ENCODE peak calls at places on chromosomes 7 and 10, in eight cellular contexts. One of them, this sample, is unnamed.

GRCh38 chr7:84274029-84274638 is 79.5 kb upstream of the SEMA3A start:
- DNase-seq in CD8-positive, alpha-beta memory T cell: no peak
- DNase-seq in mesothelial cell of epicardium: no peak
- DNase-seq in fibroblast of the conjunctiva: no peak
- DNase-seq in SK-N-SH: peak; percentile 29
- DNase-seq in cardiac fibroblast: peak; percentile 50
- DNase-seq in NCI-H748 treated with DMSO at 0.1 percent for 48 hours: no peak
- DNase-seq in suprapubic skin: no peak
- DNase-seq in this sample: no peak

GRCh38 chr10:83555264-83555663 is 584.0 kb upstream of the GHITM start:
- DNase-seq in CD8-positive, alpha-beta memory T cell: no peak
- DNase-seq in mesothelial cell of epicardium: no peak
- DNase-seq in fibroblast of the conjunctiva: no peak
- DNase-seq in SK-N-SH: no peak
- DNase-seq in cardiac fibroblast: no peak
- DNase-seq in NCI-H748 treated with DMSO at 0.1 percent for 48 hours: no peak
- DNase-seq in suprapubic skin: no peak
- DNase-seq in this sample: no peak

GRCh38 chr10:92760609-92761008 is 70.9 kb downstream of the HHEX start:
- DNase-seq in CD8-positive, alpha-beta memory T cell: no peak
- DNase-seq in mesothelial cell of epicardium: no peak
- DNase-seq in fibroblast of the conjunctiva: peak; percentile 43
- DNase-seq in SK-N-SH: no peak
- DNase-seq in cardiac fibroblast: peak; percentile 59
- DNase-seq in NCI-H748 treated with DMSO at 0.1 percent for 48 hours: no peak
- DNase-seq in suprapubic skin: no peak
- DNase-seq in this sample: no peak

GRCh38 chr10:81838950-81839349 is 36.0 kb upstream of the NRG3 start:
- DNase-seq in CD8-positive, alpha-beta memory T cell: no peak
- DNase-seq in mesothelial cell of epicardium: no peak
- DNase-seq in fibroblast of the conjunctiva: no peak
- DNase-seq in SK-N-SH: peak; percentile 14
- DNase-seq in cardiac fibroblast: no peak
- DNase-seq in NCI-H748 treated with DMSO at 0.1 percent for 48 hours: no peak
- DNase-seq in suprapubic skin: no peak
- DNase-seq in this sample: peak; percentile 44

GRCh38 chr10:45532501-45532900 is 140.1 kb downstream of the ZFAND4 start:
- DNase-seq in CD8-positive, alpha-beta memory T cell: no peak
- DNase-seq in mesothelial cell of epicardium: no peak
- DNase-seq in fibroblast of the conjunctiva: no peak
- DNase-seq in SK-N-SH: no peak
- DNase-seq in cardiac fibroblast: no peak
- DNase-seq in NCI-H748 treated with DMSO at 0.1 percent for 48 hours: no peak
- DNase-seq in suprapubic skin: no peak
- DNase-seq in this sample: no peak

GRCh38 chr7:24574365-24574764 is 1.1 kb downstream of the PALS2 start:
- DNase-seq in CD8-positive, alpha-beta memory T cell: no peak
- DNase-seq in mesothelial cell of epicardium: no peak
- DNase-seq in fibroblast of the conjunctiva: no peak
- DNase-seq in SK-N-SH: peak; percentile 44
- DNase-seq in cardiac fibroblast: peak; percentile 33
- DNase-seq in NCI-H748 treated with DMSO at 0.1 percent for 48 hours: no peak
- DNase-seq in suprapubic skin: no peak
- DNase-seq in this sample: peak; percentile 23

GRCh38 chr10:74381291-74381885 is 230.4 kb downstream of the ADK start:
- DNase-seq in CD8-positive, alpha-beta memory T cell: no peak
- DNase-seq in mesothelial cell of epicardium: no peak
- DNase-seq in fibroblast of the conjunctiva: no peak
- DNase-seq in SK-N-SH: no peak
- DNase-seq in cardiac fibroblast: no peak
- DNase-seq in NCI-H748 treated with DMSO at 0.1 percent for 48 hours: no peak
- DNase-seq in suprapubic skin: no peak
- DNase-seq in this sample: no peak

GRCh38 chr10:11468126-11468742 is 143.2 kb downstream of the USP6NL start:
- DNase-seq in CD8-positive, alpha-beta memory T cell: no peak
- DNase-seq in mesothelial cell of epicardium: no peak
- DNase-seq in fibroblast of the conjunctiva: no peak
- DNase-seq in SK-N-SH: no peak
- DNase-seq in cardiac fibroblast: no peak
- DNase-seq in NCI-H748 treated with DMSO at 0.1 percent for 48 hours: no peak
- DNase-seq in suprapubic skin: no peak
- DNase-seq in this sample: no peak

GRCh38 chr10:101032637-101033201 is 1.7 kb downstream of the SFXN3 start:
- DNase-seq in CD8-positive, alpha-beta memory T cell: peak; percentile 71
- DNase-seq in mesothelial cell of epicardium: no peak
- DNase-seq in fibroblast of the conjunctiva: no peak
- DNase-seq in SK-N-SH: peak; percentile 83
- DNase-seq in cardiac fibroblast: peak; percentile 90
- DNase-seq in NCI-H748 treated with DMSO at 0.1 percent for 48 hours: no peak
- DNase-seq in suprapubic skin: peak; percentile 84
- DNase-seq in this sample: peak; percentile 52

This sample was measured in H7.